ENCODE peak calls at places on chromosomes 3 and 15, in five cellular contexts. One of them, this sample, is unnamed.

GRCh38 chr3:126056681-126057546 is 27.0 kb downstream of the SLC41A3 start:
- DNase-seq in CD8-positive, alpha-beta memory T cell: no peak
- DNase-seq in breast epithelium: no peak
- DNase-seq in mesenchymal stem cell: no peak
- DNase-seq in mammary epithelial cell: peak; percentile 17
- DNase-seq in this sample: no peak

GRCh38 chr15:62889734-62890505 is 152.6 kb upstream of the TPM1 start:
- DNase-seq in mesenchymal stem cell: no peak
- DNase-seq in breast epithelium: no peak
- DNase-seq in mammary epithelial cell: no peak
- DNase-seq in CD8-positive, alpha-beta memory T cell: no peak
- DNase-seq in this sample: no peak

GRCh38 chr15:94075349-94075748 is 156.0 kb upstream of the MCTP2 start:
- DNase-seq in CD8-positive, alpha-beta memory T cell: no peak
- DNase-seq in mesenchymal stem cell: peak; percentile 68
- DNase-seq in breast epithelium: peak; percentile 19
- DNase-seq in mammary epithelial cell: no peak
- DNase-seq in this sample: peak; percentile 14

GRCh38 chr15:96053039-96054021 is 277.2 kb upstream of the NR2F2 start:
- DNase-seq in CD8-positive, alpha-beta memory T cell: no peak
- DNase-seq in breast epithelium: peak; percentile 20
- DNase-seq in mammary epithelial cell: peak; percentile 16
- DNase-seq in mesenchymal stem cell: peak; percentile 55
- DNase-seq in this sample: peak; percentile 91

GRCh38 chr3:182763896-182764295 is 29.4 kb upstream of the ATP11B start:
- DNase-seq in mesenchymal stem cell: no peak
- DNase-seq in mammary epithelial cell: no peak
- DNase-seq in breast epithelium: no peak
- DNase-seq in CD8-positive, alpha-beta memory T cell: no peak
- DNase-seq in this sample: no peak

GRCh38 chr3:41933154-41933676 is 28.7 kb downstream of the ULK4 start:
- DNase-seq in breast epithelium: no peak
- DNase-seq in mammary epithelial cell: peak; percentile 61
- DNase-seq in CD8-positive, alpha-beta memory T cell: no peak
- DNase-seq in mesenchymal stem cell: peak; percentile 42
- DNase-seq in this sample: no peak

GRCh38 chr3:187264051-187264450 is 27.5 kb downstream of the MASP1 start:
- DNase-seq in breast epithelium: no peak
- DNase-seq in mammary epithelial cell: no peak
- DNase-seq in mesenchymal stem cell: peak; percentile 89
- DNase-seq in CD8-positive, alpha-beta memory T cell: no peak
- DNase-seq in this sample: no peak

GRCh38 chr3:177262396-177262795 is 65.1 kb upstream of the TBL1XR1 start:
- DNase-seq in mesenchymal stem cell: peak; percentile 18
- DNase-seq in CD8-positive, alpha-beta memory T cell: no peak
- DNase-seq in mammary epithelial cell: peak; percentile 27
- DNase-seq in breast epithelium: no peak
- DNase-seq in this sample: no peak

GRCh38 chr3:178036745-178037144 is 499.5 kb upstream of the KCNMB2 start:
- DNase-seq in CD8-positive, alpha-beta memory T cell: no peak
- DNase-seq in mesenchymal stem cell: no peak
- DNase-seq in breast epithelium: no peak
- DNase-seq in mammary epithelial cell: no peak
- DNase-seq in this sample: no peak

GRCh38 chr15:38564557-38565286 is at the start of gene RASGRP1:
- DNase-seq in CD8-positive, alpha-beta memory T cell: peak; percentile 92
- DNase-seq in mammary epithelial cell: peak; percentile 47
- DNase-seq in mesenchymal stem cell: peak; percentile 53
- DNase-seq in breast epithelium: peak; percentile 21
- DNase-seq in this sample: peak; percentile 57

GRCh38 chr3:180523040-180523439 is 78.9 kb upstream of the TTC14 start:
- DNase-seq in breast epithelium: no peak
- DNase-seq in mammary epithelial cell: no peak
- DNase-seq in mesenchymal stem cell: no peak
- DNase-seq in CD8-positive, alpha-beta memory T cell: no peak
- DNase-seq in this sample: no peak

GRCh38 chr3:57726395-57726794 is 29.7 kb upstream of the SLMAP start:
- DNase-seq in mesenchymal stem cell: no peak
- DNase-seq in CD8-positive, alpha-beta memory T cell: no peak
- DNase-seq in breast epithelium: no peak
- DNase-seq in mammary epithelial cell: no peak
- DNase-seq in this sample: no peak

GRCh38 chr15:69790632-69791031 is 307.1 kb downstream of the TLE3 start:
- DNase-seq in mesenchymal stem cell: no peak
- DNase-seq in mammary epithelial cell: no peak
- DNase-seq in breast epithelium: no peak
- DNase-seq in CD8-positive, alpha-beta memory T cell: no peak
- DNase-seq in this sample: no peak

GRCh38 chr15:42324308-42324707 is 35.0 kb upstream of the CAPN3 start:
- DNase-seq in CD8-positive, alpha-beta memory T cell: no peak
- DNase-seq in mammary epithelial cell: no peak
- DNase-seq in breast epithelium: no peak
- DNase-seq in mesenchymal stem cell: peak; percentile 88
- DNase-seq in this sample: peak; percentile 84

GRCh38 chr3:197749601-197750395 is at the start of gene FYTTD1:
- DNase-seq in mammary epithelial cell: peak; percentile 80
- DNase-seq in mesenchymal stem cell: peak; percentile 88
- DNase-seq in CD8-positive, alpha-beta memory T cell: peak; percentile 88
- DNase-seq in breast epithelium: peak; percentile 84
- DNase-seq in this sample: peak; percentile 86

GRCh38 chr15:32134777-32135307 is 104.5 kb downstream of the CHRNA7 start:
- DNase-seq in breast epithelium: no peak
- DNase-seq in CD8-positive, alpha-beta memory T cell: no peak
- DNase-seq in mesenchymal stem cell: no peak
- DNase-seq in mammary epithelial cell: no peak
- DNase-seq in this sample: no peak

GRCh38 chr3:14224895-14225294 is 46.3 kb downstream of the LSM3 start:
- DNase-seq in mammary epithelial cell: peak; percentile 71
- DNase-seq in breast epithelium: no peak
- DNase-seq in mesenchymal stem cell: peak; percentile 77
- DNase-seq in CD8-positive, alpha-beta memory T cell: no peak
- DNase-seq in this sample: no peak

GRCh38 chr3:1235526-1236120 is 142.8 kb downstream of the CNTN6 start:
- DNase-seq in mesenchymal stem cell: no peak
- DNase-seq in breast epithelium: no peak
- DNase-seq in mammary epithelial cell: no peak
- DNase-seq in CD8-positive, alpha-beta memory T cell: no peak
- DNase-seq in this sample: peak; percentile 42

GRCh38 chr15:96335429-96335807 is 4.9 kb downstream of the NR2F2 start:
- DNase-seq in mesenchymal stem cell: peak; percentile 21
- DNase-seq in mammary epithelial cell: no peak
- DNase-seq in breast epithelium: no peak
- DNase-seq in CD8-positive, alpha-beta memory T cell: no peak
- DNase-seq in this sample: no peak

GRCh38 chr3:194592798-194593752 is 40.1 kb downstream of the TMEM44 start:
- DNase-seq in mesenchymal stem cell: peak; percentile 99
- DNase-seq in breast epithelium: peak; percentile 79
- DNase-seq in CD8-positive, alpha-beta memory T cell: no peak
- DNase-seq in mammary epithelial cell: peak; percentile 96
- DNase-seq in this sample: peak; percentile 85

GRCh38 chr3:188590556-188590955 is 436.6 kb downstream of the LPP start:
- DNase-seq in mesenchymal stem cell: peak; percentile 26
- DNase-seq in mammary epithelial cell: no peak
- DNase-seq in breast epithelium: no peak
- DNase-seq in CD8-positive, alpha-beta memory T cell: no peak
- DNase-seq in this sample: no peak

GRCh38 chr15:51702710-51703109 is 21.4 kb downstream of the SCG3 start:
- DNase-seq in breast epithelium: no peak
- DNase-seq in mammary epithelial cell: no peak
- DNase-seq in CD8-positive, alpha-beta memory T cell: no peak
- DNase-seq in mesenchymal stem cell: no peak
- DNase-seq in this sample: no peak

GRCh38 chr15:51706931-51707608 is 25.8 kb downstream of the SCG3 start:
- DNase-seq in breast epithelium: no peak
- DNase-seq in CD8-positive, alpha-beta memory T cell: no peak
- DNase-seq in mesenchymal stem cell: peak; percentile 51
- DNase-seq in mammary epithelial cell: no peak
- DNase-seq in this sample: no peak

GRCh38 chr15:51708013-51708412 is 26.7 kb downstream of the SCG3 start:
- DNase-seq in CD8-positive, alpha-beta memory T cell: no peak
- DNase-seq in mammary epithelial cell: no peak
- DNase-seq in breast epithelium: no peak
- DNase-seq in mesenchymal stem cell: no peak
- DNase-seq in this sample: no peak

GRCh38 chr15:51706347-51706746 is 25.0 kb downstream of the SCG3 start:
- DNase-seq in breast epithelium: no peak
- DNase-seq in mesenchymal stem cell: peak; percentile 72
- DNase-seq in CD8-positive, alpha-beta memory T cell: no peak
- DNase-seq in mammary epithelial cell: no peak
- DNase-seq in this sample: peak; percentile 11
- H3K27ac ChIP-seq in breast epithelium: no peak overlapping the region
- H3K27ac ChIP-seq in mesenchymal stem cell: no peak overlapping the region
- H3K27ac ChIP-seq in CD8-positive, alpha-beta memory T cell: no peak overlapping the region
- H3K27ac ChIP-seq in mammary epithelial cell: no peak overlapping the region
- H3K27ac ChIP-seq in this sample: no peak overlapping the region

GRCh38 chr15:59154268-59154667 is 49.3 kb downstream of the CCNB2 start:
- DNase-seq in mammary epithelial cell: no peak
- DNase-seq in breast epithelium: no peak
- DNase-seq in mesenchymal stem cell: no peak
- DNase-seq in CD8-positive, alpha-beta memory T cell: no peak
- DNase-seq in this sample: no peak
- H3K36me3 ChIP-seq in mammary epithelial cell: peaks cover 36% of the 10 kb centered on the region
- H3K36me3 ChIP-seq in breast epithelium: no peaks in the 10 kb centered on the region
- H3K36me3 ChIP-seq in mesenchymal stem cell: peaks cover 98% of the 10 kb centered on the region
- H3K36me3 ChIP-seq in CD8-positive, alpha-beta memory T cell: no peaks in the 10 kb centered on the region
- H3K36me3 ChIP-seq in this sample: peaks cover 59% of the 10 kb centered on the region

DNA sequence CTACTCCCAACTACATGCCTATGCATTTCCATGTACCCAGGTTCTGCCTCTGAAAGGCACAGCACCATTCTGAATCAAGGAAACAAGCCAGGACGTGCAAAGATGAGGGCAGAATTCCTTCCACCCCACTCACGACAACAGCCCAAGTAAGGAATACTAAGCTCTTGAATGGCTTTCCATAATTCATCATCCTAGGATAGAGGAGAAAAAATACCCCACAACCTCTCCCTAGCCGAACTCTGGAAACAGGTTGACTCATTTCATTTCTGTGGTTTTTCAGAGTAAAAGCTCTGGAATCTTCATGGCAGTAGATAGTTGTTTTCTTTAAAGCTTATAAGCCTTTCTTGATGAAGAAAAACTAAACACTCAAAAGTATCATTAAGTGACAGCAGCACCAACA is 77.8 kb downstream of the PDZRN3 start:
- DNase-seq in mesenchymal stem cell: peak; percentile 93
- DNase-seq in CD8-positive, alpha-beta memory T cell: no peak
- DNase-seq in breast epithelium: peak; percentile 23
- DNase-seq in mammary epithelial cell: peak; percentile 89
- DNase-seq in this sample: no peak
- H3K27ac ChIP-seq in mesenchymal stem cell: peak overlapping the region; percentile 83
- H3K27ac ChIP-seq in CD8-positive, alpha-beta memory T cell: no peak overlapping the region
- H3K27ac ChIP-seq in breast epithelium: peak overlapping the region; percentile 77
- H3K27ac ChIP-seq in mammary epithelial cell: peak overlapping the region; percentile 63
- H3K27ac ChIP-seq in this sample: no peak overlapping the region

DNA sequence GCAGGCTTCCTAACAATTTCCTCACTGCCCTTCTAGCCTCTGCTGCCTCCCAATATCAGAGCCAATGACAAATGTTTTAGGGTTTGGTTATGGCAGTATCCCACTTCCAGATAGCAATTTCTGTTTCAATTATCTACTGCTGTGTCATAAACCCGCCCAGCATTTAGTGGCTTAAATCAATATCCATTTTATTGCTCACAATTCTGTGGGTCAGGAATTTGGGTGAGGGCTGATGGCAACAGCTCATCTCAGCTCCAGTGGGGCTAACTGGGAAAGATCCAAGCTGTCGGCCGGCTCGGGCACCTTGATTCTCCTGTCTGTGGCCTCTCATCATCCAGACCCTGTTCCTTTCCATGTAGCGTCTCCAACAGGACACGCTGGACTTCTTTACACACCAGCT is 85.3 kb upstream of the GOLGA8J start:
- DNase-seq in CD8-positive, alpha-beta memory T cell: no peak
- DNase-seq in mammary epithelial cell: no peak
- DNase-seq in mesenchymal stem cell: no peak
- DNase-seq in breast epithelium: no peak
- DNase-seq in this sample: no peak
- H3K36me3 ChIP-seq in CD8-positive, alpha-beta memory T cell: no peaks in the 10 kb centered on the region
- H3K36me3 ChIP-seq in mammary epithelial cell: no peaks in the 10 kb centered on the region
- H3K36me3 ChIP-seq in mesenchymal stem cell: no peaks in the 10 kb centered on the region
- H3K36me3 ChIP-seq in breast epithelium: no peaks in the 10 kb centered on the region
- H3K36me3 ChIP-seq in this sample: no peaks in the 10 kb centered on the region

GRCh38 chr15:51783967-51784366 is 32.6 kb downstream of the TMOD2 start:
- DNase-seq in breast epithelium: no peak
- DNase-seq in mammary epithelial cell: no peak
- DNase-seq in CD8-positive, alpha-beta memory T cell: no peak
- DNase-seq in mesenchymal stem cell: no peak
- DNase-seq in this sample: no peak

GRCh38 chr15:51781506-51781905 is 30.1 kb downstream of the TMOD2 start:
- DNase-seq in breast epithelium: no peak
- DNase-seq in mesenchymal stem cell: no peak
- DNase-seq in mammary epithelial cell: peak; percentile 61
- DNase-seq in CD8-positive, alpha-beta memory T cell: no peak
- DNase-seq in this sample: no peak

GRCh38 chr15:51782357-51782896 is 31.0 kb downstream of the TMOD2 start:
- DNase-seq in breast epithelium: no peak
- DNase-seq in mesenchymal stem cell: no peak
- DNase-seq in mammary epithelial cell: no peak
- DNase-seq in CD8-positive, alpha-beta memory T cell: no peak
- DNase-seq in this sample: no peak

GRCh38 chr15:51776952-51777574 is 25.7 kb downstream of the TMOD2 start:
- DNase-seq in CD8-positive, alpha-beta memory T cell: peak; percentile 72
- DNase-seq in mesenchymal stem cell: peak; percentile 82
- DNase-seq in mammary epithelial cell: peak; percentile 92
- DNase-seq in breast epithelium: peak; percentile 48
- DNase-seq in this sample: peak; percentile 66

GRCh38 chr15:51780636-51781035 is 29.2 kb downstream of the TMOD2 start:
- DNase-seq in mesenchymal stem cell: peak; percentile 21
- DNase-seq in mammary epithelial cell: peak; percentile 42
- DNase-seq in breast epithelium: no peak
- DNase-seq in CD8-positive, alpha-beta memory T cell: no peak
- DNase-seq in this sample: no peak
- H3K27ac ChIP-seq in mesenchymal stem cell: no peak overlapping the region
- H3K27ac ChIP-seq in mammary epithelial cell: no peak overlapping the region
- H3K27ac ChIP-seq in breast epithelium: no peak overlapping the region
- H3K27ac ChIP-seq in CD8-positive, alpha-beta memory T cell: no peak overlapping the region
- H3K27ac ChIP-seq in this sample: no peak overlapping the region

GRCh38 chr15:44554934-44555723 is 18.2 kb downstream of the EIF3J start:
- DNase-seq in CD8-positive, alpha-beta memory T cell: no peak
- DNase-seq in mammary epithelial cell: no peak
- DNase-seq in mesenchymal stem cell: no peak
- DNase-seq in breast epithelium: no peak
- DNase-seq in this sample: no peak

GRCh38 chr15:44545934-44546802 is 9.2 kb downstream of the EIF3J start:
- DNase-seq in breast epithelium: no peak
- DNase-seq in mesenchymal stem cell: peak; percentile 71
- DNase-seq in CD8-positive, alpha-beta memory T cell: no peak
- DNase-seq in mammary epithelial cell: peak; percentile 37
- DNase-seq in this sample: no peak

GRCh38 chr15:44550256-44550655 is 13.3 kb downstream of the EIF3J start:
- DNase-seq in mesenchymal stem cell: peak; percentile 44
- DNase-seq in mammary epithelial cell: no peak
- DNase-seq in CD8-positive, alpha-beta memory T cell: no peak
- DNase-seq in breast epithelium: no peak
- DNase-seq in this sample: no peak

DNA sequence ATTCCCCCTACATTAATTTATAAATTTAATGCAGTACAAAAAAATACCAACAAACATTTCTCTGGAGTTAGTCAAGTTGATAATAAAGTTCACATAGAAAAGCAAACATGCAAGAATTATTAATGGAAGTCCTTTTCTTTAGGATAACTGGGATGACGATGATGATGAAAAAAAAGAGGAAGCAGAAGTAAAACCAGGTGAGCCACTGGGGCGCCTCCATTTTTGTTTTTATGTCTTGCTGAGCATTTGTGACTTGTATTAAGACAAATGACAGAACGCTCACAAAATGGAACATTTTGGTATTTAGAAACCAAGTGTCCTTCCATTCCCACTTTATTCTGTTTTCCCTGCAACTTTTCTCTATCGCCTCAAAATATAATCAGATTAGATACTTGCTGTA is 13.8 kb downstream of the EIF3J start:
- DNase-seq in mesenchymal stem cell: no peak
- DNase-seq in breast epithelium: no peak
- DNase-seq in CD8-positive, alpha-beta memory T cell: no peak
- DNase-seq in mammary epithelial cell: no peak
- DNase-seq in this sample: no peak
- H3K36me3 ChIP-seq in mesenchymal stem cell: peaks cover 60% of the 10 kb centered on the region
- H3K36me3 ChIP-seq in breast epithelium: no peaks in the 10 kb centered on the region
- H3K36me3 ChIP-seq in CD8-positive, alpha-beta memory T cell: peaks cover 21% of the 10 kb centered on the region
- H3K36me3 ChIP-seq in mammary epithelial cell: peaks cover 25% of the 10 kb centered on the region
- H3K36me3 ChIP-seq in this sample: peaks cover 54% of the 10 kb centered on the region

This sample was measured in SJCRH30.